ENCODE peak calls at places on chromosomes 4 and X, in eight cellular contexts. R, Y, I, K, F, H, B and X are unnamed samples.

GRCh38 chrX:109475174-109475891 is 6.6 kb downstream of the GUCY2F start:
- DNase-seq in R (peak), Y (peak), I (peak), K (no peak), F (peak), H (no peak), B (peak), X (peak)

GRCh38 chr4:182215171-182215570 is 28.0 kb upstream of the TENM3 start:
- DNase-seq in R (no peak), Y (no peak), I (no peak), K (no peak), F (no peak), H (no peak), B (no peak), X (no peak)

GRCh38 chr4:7647932-7648812 is 213.4 kb upstream of the PSAPL1 start:
- DNase-seq in R (no peak), Y (peak), I (peak), K (no peak), F (no peak), H (peak), B (peak), X (peak)

GRCh38 chr4:7759635-7760034 is 180.0 kb downstream of the AFAP1 start:
- DNase-seq in R (no peak), Y (no peak), I (no peak), K (no peak), F (no peak), H (peak), B (peak), X (no peak)

GRCh38 chr4:86565641-86566040 is 28.5 kb upstream of the PTPN13 start:
- DNase-seq in R (no peak), Y (no peak), I (no peak), K (no peak), F (no peak), H (no peak), B (no peak), X (no peak)

GRCh38 chr4:113468165-113469022 is 293.1 kb downstream of the CAMK2D start:
- DNase-seq in R (peak), Y (peak), I (peak), K (peak), F (no peak), H (no peak), B (peak), X (peak)

GRCh38 chr4:1763550-1764080 is 29.5 kb upstream of the FGFR3 start:
- DNase-seq in R (no peak), Y (peak), I (no peak), K (no peak), F (no peak), H (no peak), B (no peak), X (no peak)

GRCh38 chrX:13373027-13373806 is 53.4 kb upstream of the ATXN3L start:
- DNase-seq in R (no peak), Y (no peak), I (no peak), K (no peak), F (no peak), H (no peak), B (no peak), X (no peak)

GRCh38 chrX:87702795-87703194 is 185.2 kb downstream of the KLHL4 start:
- DNase-seq in R (no peak), Y (no peak), I (no peak), K (no peak), F (no peak), H (no peak), B (no peak), X (no peak)

GRCh38 chr4:10164877-10165283 is 48.3 kb upstream of the WDR1 start:
- DNase-seq in R (no peak), Y (peak), I (no peak), K (peak), F (peak), H (no peak), B (peak), X (no peak)

GRCh38 chrX:6159468-6159867 is 69.2 kb downstream of the NLGN4X start:
- DNase-seq in R (no peak), Y (no peak), I (no peak), K (no peak), F (no peak), H (no peak), B (no peak), X (no peak)

GRCh38 chrX:112081781-112082482 is 644 bp downstream of the TRPC5 start:
- DNase-seq in R (no peak), Y (no peak), I (no peak), K (no peak), F (peak), H (no peak), B (peak), X (no peak)

GRCh38 chr4:168569066-168569908 is 72.4 kb downstream of the PALLD start:
- DNase-seq in R (peak), Y (peak), I (no peak), K (no peak), F (no peak), H (no peak), B (no peak), X (no peak)
- H3K4me3 ChIP-seq in R (no peak), Y (no peak), I (no peak), K (peak), F (no peak), H (no peak), B (no peak), X (no peak)

DNA sequence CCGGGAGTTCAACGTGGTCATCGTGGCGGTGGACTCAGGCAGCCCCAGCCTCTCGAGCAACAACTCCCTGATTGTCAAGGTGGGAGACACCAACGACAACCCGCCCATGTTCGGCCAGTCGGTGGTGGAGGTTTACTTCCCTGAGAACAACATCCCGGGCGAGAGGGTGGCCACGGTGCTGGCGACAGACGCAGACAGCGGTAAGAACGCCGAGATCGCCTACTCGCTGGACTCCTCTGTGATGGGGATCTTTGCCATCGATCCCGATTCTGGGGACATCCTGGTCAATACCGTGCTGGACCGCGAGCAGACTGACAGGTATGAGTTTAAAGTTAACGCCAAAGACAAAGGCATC is 2.7 kb downstream of the PCDH7 start:
- DNase-seq in R (no peak), Y (peak), I (peak), K (peak), F (no peak), H (peak), B (no peak), X (no peak)
- TF ChIP-seq CTCF in R (no peak), Y (no peak), I (no peak), K (no peak), F (no peak), H (no peak), B (no peak), X (no peak)

GRCh38 chrX:22116585-22117546 is 84.7 kb downstream of the PHEX start:
- DNase-seq in R (no peak), Y (no peak), I (no peak), K (no peak), F (no peak), H (no peak), B (no peak), X (no peak)
- H3K27ac ChIP-seq in R (no peak), Y (no peak), I (no peak), K (no peak), F (no peak), H (no peak), B (no peak), X (no peak)

GRCh38 chr4:48899950-48900349 is 6.6 kb downstream of the OCIAD2 start:
- DNase-seq in R (no peak), Y (peak), I (no peak), K (no peak), F (no peak), H (no peak), B (no peak), X (no peak)

GRCh38 chr4:48896845-48897244 is 9.7 kb downstream of the OCIAD2 start:
- DNase-seq in R (no peak), Y (no peak), I (no peak), K (no peak), F (no peak), H (no peak), B (no peak), X (no peak)

GRCh38 chr4:48899432-48899749 is 7.2 kb downstream of the OCIAD2 start:
- DNase-seq in R (no peak), Y (no peak), I (no peak), K (no peak), F (no peak), H (no peak), B (no peak), X (no peak)

GRCh38 chr4:48901196-48901595 is 5.4 kb downstream of the OCIAD2 start:
- DNase-seq in R (no peak), Y (no peak), I (no peak), K (no peak), F (no peak), H (no peak), B (no peak), X (no peak)

DNA sequence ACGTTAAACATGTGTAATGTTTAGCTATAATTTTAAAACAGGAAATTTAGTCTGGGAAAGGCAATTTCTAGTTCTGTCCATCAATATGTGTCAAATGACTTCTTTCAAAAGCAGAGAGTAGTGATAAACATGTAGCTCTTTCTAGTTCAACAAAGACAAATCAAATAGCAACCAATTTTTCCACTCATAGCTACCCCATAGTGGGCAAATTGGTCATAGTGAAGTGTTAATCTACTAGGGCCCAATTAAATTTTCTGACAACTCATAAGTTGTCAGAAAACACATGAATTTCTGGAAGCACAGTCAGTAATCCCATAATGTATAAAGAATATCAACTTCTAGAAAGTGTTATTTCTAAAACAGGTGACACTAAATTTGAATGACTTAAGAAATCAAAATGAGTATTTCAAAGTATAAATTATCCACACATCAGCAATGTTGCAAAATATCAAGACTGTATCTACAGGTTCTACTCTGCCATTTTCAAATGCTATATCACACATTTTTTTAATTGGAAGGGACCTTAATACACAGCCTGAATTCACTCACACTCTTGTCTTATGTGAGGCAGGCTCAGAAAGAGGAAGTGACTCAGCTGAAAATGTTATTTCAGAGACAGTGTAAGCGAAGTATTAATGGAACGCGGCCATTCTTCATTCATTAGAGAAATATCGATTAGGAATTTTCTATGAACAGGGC is 7.7 kb downstream of the OCIAD2 start:
- DNase-seq in R (no peak), Y (peak), I (no peak), K (no peak), F (no peak), H (no peak), B (no peak), X (no peak)
- H3K4me3 ChIP-seq in R (no peak), Y (no peak), I (no peak), K (no peak), F (no peak), H (no peak), B (no peak), X (no peak)

GRCh38 chr4:122732329-122733026 is at the start of gene BBS12:
- DNase-seq in R (peak), Y (peak), I (peak), K (peak), F (peak), H (peak), B (peak), X (peak)
- TF ChIP-seq CTCF in R (peak), Y (peak), I (no peak), K (no peak), F (peak), H (no peak), B (peak), X (peak)

GRCh38 chr4:55369968-55370367 is 23.9 kb downstream of the SRD5A3 start:
- DNase-seq in R (no peak), Y (no peak), I (no peak), K (no peak), F (no peak), H (no peak), B (no peak), X (no peak)
- H3K27ac ChIP-seq in R (no peak), Y (no peak), I (no peak), K (no peak), F (peak), H (no peak), B (no peak), X (no peak)

DNA sequence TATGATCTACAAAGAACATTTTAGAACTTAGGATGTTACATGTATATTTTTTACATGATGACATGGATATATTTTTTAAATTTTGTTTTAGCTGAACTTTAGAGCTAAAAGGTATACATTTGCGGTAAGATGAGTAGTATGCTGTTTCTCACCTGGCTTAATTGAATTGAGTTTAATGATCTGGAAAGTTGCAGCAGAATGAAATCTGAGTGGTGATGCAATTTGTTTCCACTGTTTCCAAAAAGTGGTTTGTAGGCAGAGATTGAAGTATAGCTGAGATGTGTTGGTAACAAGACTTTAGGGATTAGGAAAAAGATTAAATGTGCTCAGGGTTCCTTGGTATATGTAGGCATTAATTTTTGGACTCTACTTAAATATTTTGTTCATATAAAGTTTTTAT is 68.1 kb downstream of the HPF1 start:
- DNase-seq in R (no peak), Y (no peak), I (no peak), K (no peak), F (no peak), H (no peak), B (no peak), X (no peak)
- H3K4me3 ChIP-seq in R (no peak), Y (no peak), I (no peak), K (no peak), F (no peak), H (no peak), B (no peak), X (no peak)

GRCh38 chr4:87644286-87644685 is 5.8 kb upstream of the DMP1 start:
- DNase-seq in R (no peak), Y (no peak), I (no peak), K (no peak), F (no peak), H (no peak), B (no peak), X (no peak)
- TF ChIP-seq CTCF in R (no peak), Y (no peak), I (no peak), K (no peak), F (no peak), H (no peak), B (no peak), X (no peak)

GRCh38 chrX:119235872-119236598 is at the start of gene PGRMC1:
- DNase-seq in R (peak), Y (peak), I (peak), K (peak), F (peak), H (peak), B (peak), X (peak)
- H3K27ac ChIP-seq in R (peak), Y (peak), I (peak), K (peak), F (peak), H (peak), B (peak), X (peak)